ENCODE peak calls at places on chromosomes 4 and X, in eight cellular contexts. One of them, this sample, is unnamed.

GRCh38 chr4:41363384-41363981 is 106.8 kb downstream of the UCHL1 start:
- DNase-seq in ascending aorta: peak
- DNase-seq in SK-N-SH: no peak
- DNase-seq in MCF 10A: peak
- DNase-seq in cardiac muscle cell: peak
- DNase-seq in uterus: peak
- DNase-seq in transverse colon: no peak
- DNase-seq in heart right ventricle: no peak
- DNase-seq in this sample: peak

GRCh38 chrX:40154229-40154852 is 56.6 kb upstream of the BCOR start:
- DNase-seq in ascending aorta: no peak
- DNase-seq in SK-N-SH: peak
- DNase-seq in MCF 10A: no peak
- DNase-seq in cardiac muscle cell: peak
- DNase-seq in uterus: no peak
- DNase-seq in transverse colon: no peak
- DNase-seq in heart right ventricle: peak
- DNase-seq in this sample: peak

GRCh38 chr4:113979973-113980615 is 647 bp upstream of the ARSJ start:
- DNase-seq in ascending aorta: no peak
- DNase-seq in SK-N-SH: no peak
- DNase-seq in MCF 10A: no peak
- DNase-seq in cardiac muscle cell: peak
- DNase-seq in uterus: no peak
- DNase-seq in transverse colon: no peak
- DNase-seq in heart right ventricle: no peak
- DNase-seq in this sample: peak

GRCh38 chr4:112327950-112328349 is 30.8 kb downstream of the ALPK1 start:
- DNase-seq in ascending aorta: no peak
- DNase-seq in SK-N-SH: peak
- DNase-seq in MCF 10A: peak
- DNase-seq in cardiac muscle cell: peak
- DNase-seq in uterus: no peak
- DNase-seq in transverse colon: no peak
- DNase-seq in heart right ventricle: no peak
- DNase-seq in this sample: peak

GRCh38 chr4:30952526-30953219 is 232.5 kb downstream of the PCDH7 start:
- DNase-seq in ascending aorta: no peak
- DNase-seq in SK-N-SH: no peak
- DNase-seq in MCF 10A: peak
- DNase-seq in cardiac muscle cell: no peak
- DNase-seq in uterus: no peak
- DNase-seq in transverse colon: no peak
- DNase-seq in heart right ventricle: no peak
- DNase-seq in this sample: peak

GRCh38 chrX:21004835-21005234 is 369.4 kb upstream of the CNKSR2 start:
- DNase-seq in ascending aorta: no peak
- DNase-seq in SK-N-SH: no peak
- DNase-seq in MCF 10A: peak
- DNase-seq in cardiac muscle cell: no peak
- DNase-seq in uterus: no peak
- DNase-seq in transverse colon: no peak
- DNase-seq in heart right ventricle: no peak
- DNase-seq in this sample: peak

GRCh38 chrX:152896450-152896849 is 1.4 kb upstream of the ZNF185 start:
- DNase-seq in ascending aorta: no peak
- DNase-seq in SK-N-SH: no peak
- DNase-seq in MCF 10A: no peak
- DNase-seq in cardiac muscle cell: no peak
- DNase-seq in uterus: no peak
- DNase-seq in transverse colon: no peak
- DNase-seq in heart right ventricle: no peak
- DNase-seq in this sample: peak

GRCh38 chr4:82865592-82865991 is 25.4 kb downstream of the SEC31A start:
- DNase-seq in ascending aorta: no peak
- DNase-seq in SK-N-SH: no peak
- DNase-seq in MCF 10A: peak
- DNase-seq in cardiac muscle cell: peak
- DNase-seq in uterus: no peak
- DNase-seq in transverse colon: no peak
- DNase-seq in heart right ventricle: no peak
- DNase-seq in this sample: peak

GRCh38 chr4:164956766-164957643 is 20.5 kb downstream of the TRIM61 start:
- DNase-seq in ascending aorta: peak
- DNase-seq in SK-N-SH: peak
- DNase-seq in MCF 10A: peak
- DNase-seq in cardiac muscle cell: peak
- DNase-seq in uterus: peak
- DNase-seq in transverse colon: peak
- DNase-seq in heart right ventricle: peak
- DNase-seq in this sample: peak

GRCh38 chr4:6986067-6986780 is 56.9 kb upstream of the TADA2B start:
- DNase-seq in ascending aorta: no peak
- DNase-seq in SK-N-SH: peak
- DNase-seq in MCF 10A: peak
- DNase-seq in cardiac muscle cell: peak
- DNase-seq in uterus: peak
- DNase-seq in transverse colon: no peak
- DNase-seq in heart right ventricle: peak
- DNase-seq in this sample: peak

GRCh38 chr4:98558366-98558765 is 100.0 kb downstream of the TSPAN5 start:
- DNase-seq in ascending aorta: no peak
- DNase-seq in SK-N-SH: no peak
- DNase-seq in MCF 10A: no peak
- DNase-seq in cardiac muscle cell: no peak
- DNase-seq in uterus: no peak
- DNase-seq in transverse colon: no peak
- DNase-seq in heart right ventricle: no peak
- DNase-seq in this sample: no peak

GRCh38 chr4:175339100-175339707 is 421.0 kb downstream of the ADAM29 start:
- DNase-seq in ascending aorta: no peak
- DNase-seq in SK-N-SH: no peak
- DNase-seq in MCF 10A: peak
- DNase-seq in cardiac muscle cell: no peak
- DNase-seq in uterus: no peak
- DNase-seq in transverse colon: no peak
- DNase-seq in heart right ventricle: no peak
- DNase-seq in this sample: no peak

GRCh38 chr4:89196745-89197144 is 85.4 kb downstream of the TIGD2 start:
- DNase-seq in ascending aorta: no peak
- DNase-seq in SK-N-SH: no peak
- DNase-seq in MCF 10A: peak
- DNase-seq in cardiac muscle cell: no peak
- DNase-seq in uterus: no peak
- DNase-seq in transverse colon: no peak
- DNase-seq in heart right ventricle: no peak
- DNase-seq in this sample: peak

GRCh38 chr4:2253160-2254084 is 8.5 kb downstream of the MXD4 start:
- DNase-seq in ascending aorta: peak
- DNase-seq in SK-N-SH: peak
- DNase-seq in MCF 10A: no peak
- DNase-seq in cardiac muscle cell: no peak
- DNase-seq in uterus: peak
- DNase-seq in transverse colon: no peak
- DNase-seq in heart right ventricle: peak
- DNase-seq in this sample: no peak

GRCh38 chr4:37726666-37727065 is 40.5 kb upstream of the RELL1 start:
- DNase-seq in ascending aorta: no peak
- DNase-seq in SK-N-SH: no peak
- DNase-seq in MCF 10A: peak
- DNase-seq in cardiac muscle cell: peak
- DNase-seq in uterus: no peak
- DNase-seq in transverse colon: no peak
- DNase-seq in heart right ventricle: no peak
- DNase-seq in this sample: no peak

GRCh38 chrX:111585337-111585736 is 73.9 kb downstream of the SERTM2 start:
- DNase-seq in ascending aorta: no peak
- DNase-seq in SK-N-SH: no peak
- DNase-seq in MCF 10A: no peak
- DNase-seq in cardiac muscle cell: no peak
- DNase-seq in uterus: no peak
- DNase-seq in transverse colon: no peak
- DNase-seq in heart right ventricle: no peak
- DNase-seq in this sample: no peak

GRCh38 chr4:21005647-21006046 is 305.4 kb downstream of the PACRGL start:
- DNase-seq in ascending aorta: no peak
- DNase-seq in SK-N-SH: no peak
- DNase-seq in MCF 10A: no peak
- DNase-seq in cardiac muscle cell: no peak
- DNase-seq in uterus: no peak
- DNase-seq in transverse colon: no peak
- DNase-seq in heart right ventricle: no peak
- DNase-seq in this sample: no peak

GRCh38 chr4:57607616-57608150 is 497.5 kb upstream of the IGFBP7 start:
- DNase-seq in ascending aorta: no peak
- DNase-seq in SK-N-SH: no peak
- DNase-seq in MCF 10A: no peak
- DNase-seq in cardiac muscle cell: no peak
- DNase-seq in uterus: no peak
- DNase-seq in transverse colon: no peak
- DNase-seq in heart right ventricle: no peak
- DNase-seq in this sample: peak

GRCh38 chr4:26179316-26179760 is 141.5 kb upstream of the RBPJ start:
- DNase-seq in ascending aorta: no peak
- DNase-seq in SK-N-SH: no peak
- DNase-seq in MCF 10A: no peak
- DNase-seq in cardiac muscle cell: no peak
- DNase-seq in uterus: no peak
- DNase-seq in transverse colon: no peak
- DNase-seq in heart right ventricle: no peak
- DNase-seq in this sample: no peak

GRCh38 chr4:175330652-175331051 is 412.5 kb downstream of the ADAM29 start:
- DNase-seq in ascending aorta: no peak
- DNase-seq in SK-N-SH: no peak
- DNase-seq in MCF 10A: peak
- DNase-seq in cardiac muscle cell: no peak
- DNase-seq in uterus: no peak
- DNase-seq in transverse colon: no peak
- DNase-seq in heart right ventricle: no peak
- DNase-seq in this sample: peak

GRCh38 chr4:146577111-146577510 is 55.4 kb upstream of the SLC10A7 start:
- DNase-seq in ascending aorta: no peak
- DNase-seq in SK-N-SH: no peak
- DNase-seq in MCF 10A: peak
- DNase-seq in cardiac muscle cell: peak
- DNase-seq in uterus: no peak
- DNase-seq in transverse colon: no peak
- DNase-seq in heart right ventricle: no peak
- DNase-seq in this sample: no peak

GRCh38 chr4:136687118-136687517 is 845.2 kb downstream of the PCDH18 start:
- DNase-seq in ascending aorta: no peak
- DNase-seq in SK-N-SH: no peak
- DNase-seq in MCF 10A: no peak
- DNase-seq in cardiac muscle cell: peak
- DNase-seq in uterus: no peak
- DNase-seq in transverse colon: no peak
- DNase-seq in heart right ventricle: no peak
- DNase-seq in this sample: no peak

DNA sequence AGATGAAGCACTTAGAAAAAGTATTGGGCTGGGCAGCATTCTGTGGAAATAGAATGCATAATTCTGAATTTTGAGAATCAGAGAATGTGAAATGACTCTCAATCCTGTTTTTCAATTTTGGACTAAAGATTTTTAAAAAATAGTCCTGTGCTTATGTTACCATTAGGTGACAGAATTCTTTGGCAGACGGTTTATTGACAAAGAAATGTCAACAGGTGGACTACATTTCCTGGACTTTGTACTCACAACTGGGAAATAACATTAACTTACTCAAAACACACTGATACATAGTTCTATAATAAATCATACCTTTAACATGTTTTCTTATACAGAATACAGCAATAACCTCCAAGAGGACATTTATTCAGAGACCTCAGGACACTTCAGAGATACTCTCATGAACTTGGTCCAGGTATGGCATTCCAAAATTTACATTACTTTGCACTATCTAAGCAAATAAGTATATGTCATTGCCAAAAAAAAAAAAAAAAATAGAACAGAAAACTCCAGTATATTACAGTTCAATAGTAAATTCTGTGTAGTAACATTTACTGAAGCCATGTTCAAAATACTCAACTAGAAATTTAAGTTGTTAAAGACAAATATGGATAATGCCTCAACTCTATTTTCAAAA is 72.7 kb downstream of the ANXA10 start:
- DNase-seq in ascending aorta: no peak
- DNase-seq in SK-N-SH: no peak
- DNase-seq in MCF 10A: no peak
- DNase-seq in cardiac muscle cell: no peak
- DNase-seq in uterus: no peak
- DNase-seq in transverse colon: no peak
- DNase-seq in heart right ventricle: no peak
- DNase-seq in this sample: peak
- TF ChIP-seq CTCF in ascending aorta: no peak
- TF ChIP-seq CTCF in SK-N-SH: no peak
- TF ChIP-seq CTCF in MCF 10A: no peak
- TF ChIP-seq CTCF in cardiac muscle cell: no peak
- TF ChIP-seq CTCF in uterus: no peak
- TF ChIP-seq CTCF in transverse colon: no peak
- TF ChIP-seq CTCF in heart right ventricle: no peak
- TF ChIP-seq CTCF in this sample: no peak

GRCh38 chr4:120809518-120809917 is 113.0 kb downstream of the PRDM5 start:
- DNase-seq in ascending aorta: no peak
- DNase-seq in SK-N-SH: no peak
- DNase-seq in MCF 10A: no peak
- DNase-seq in cardiac muscle cell: no peak
- DNase-seq in uterus: no peak
- DNase-seq in transverse colon: no peak
- DNase-seq in heart right ventricle: no peak
- DNase-seq in this sample: no peak
- TF ChIP-seq CTCF in ascending aorta: no peak
- TF ChIP-seq CTCF in SK-N-SH: peak
- TF ChIP-seq CTCF in MCF 10A: peak
- TF ChIP-seq CTCF in cardiac muscle cell: peak
- TF ChIP-seq CTCF in uterus: no peak
- TF ChIP-seq CTCF in transverse colon: peak
- TF ChIP-seq CTCF in heart right ventricle: peak
- TF ChIP-seq CTCF in this sample: peak

DNA sequence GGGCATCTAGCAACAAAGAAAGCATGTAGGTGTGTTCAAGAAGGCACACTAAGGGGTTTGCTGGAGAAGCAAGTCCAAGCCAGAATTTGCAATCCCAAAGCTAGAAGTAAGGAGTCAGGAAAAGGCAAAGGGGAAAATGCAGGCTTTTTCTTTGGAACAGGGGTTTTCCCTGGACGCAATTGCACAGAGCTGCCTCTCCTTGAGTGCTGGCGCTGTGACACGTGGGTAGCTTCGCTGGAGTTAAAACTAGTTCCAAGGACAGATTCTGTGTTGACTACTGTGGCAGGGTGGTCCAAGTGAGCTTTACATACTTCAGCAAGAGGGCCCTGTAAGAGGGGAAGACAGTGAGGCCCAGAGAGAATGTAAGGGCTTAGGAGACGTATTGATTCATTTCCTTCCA is 277.1 kb downstream of the ADGRA3 start:
- DNase-seq in ascending aorta: no peak
- DNase-seq in SK-N-SH: peak
- DNase-seq in MCF 10A: peak
- DNase-seq in cardiac muscle cell: no peak
- DNase-seq in uterus: no peak
- DNase-seq in transverse colon: peak
- DNase-seq in heart right ventricle: no peak
- DNase-seq in this sample: no peak
- TF ChIP-seq CTCF in ascending aorta: no peak
- TF ChIP-seq CTCF in SK-N-SH: peak
- TF ChIP-seq CTCF in MCF 10A: no peak
- TF ChIP-seq CTCF in cardiac muscle cell: peak
- TF ChIP-seq CTCF in uterus: no peak
- TF ChIP-seq CTCF in transverse colon: peak
- TF ChIP-seq CTCF in heart right ventricle: no peak
- TF ChIP-seq CTCF in this sample: no peak

GRCh38 chr4:126916626-126917140 is 716.1 kb upstream of the INTU start:
- DNase-seq in ascending aorta: no peak
- DNase-seq in SK-N-SH: no peak
- DNase-seq in MCF 10A: peak
- DNase-seq in cardiac muscle cell: peak
- DNase-seq in uterus: no peak
- DNase-seq in transverse colon: no peak
- DNase-seq in heart right ventricle: no peak
- DNase-seq in this sample: no peak
- TF ChIP-seq CTCF in ascending aorta: no peak
- TF ChIP-seq CTCF in SK-N-SH: no peak
- TF ChIP-seq CTCF in MCF 10A: no peak
- TF ChIP-seq CTCF in cardiac muscle cell: no peak
- TF ChIP-seq CTCF in uterus: no peak
- TF ChIP-seq CTCF in transverse colon: no peak
- TF ChIP-seq CTCF in heart right ventricle: no peak
- TF ChIP-seq CTCF in this sample: no peak